ENCODE peak calls at places on chromosomes 5 and 9, in four cellular contexts. Q is neuronal stem cell, M is H1, X is mesenchymal stem cell. I is an unnamed sample.

GRCh38 chr5:154522284-154522683 is 44.3 kb upstream of the HAND1 start:
- DNase-seq in Q (no peak), M (no peak), X (no peak), I (no peak)

GRCh38 chr9:893843-894420 is 52.4 kb downstream of the DMRT1 start:
- DNase-seq in Q (peak; percentile 49), M (peak; percentile 66), X (peak; percentile 8), I (peak; percentile 62)

GRCh38 chr9:113984639-113985380 is 93.3 kb downstream of the AMBP start:
- DNase-seq in Q (no peak), M (no peak), X (no peak), I (no peak)

GRCh38 chr5:148828461-148829247 is 2.2 kb downstream of the ADRB2 start:
- DNase-seq in Q (no peak), M (no peak), X (no peak), I (no peak)

GRCh38 chr9:127771570-127772189 is 6.8 kb downstream of the SH2D3C start:
- DNase-seq in Q (no peak), M (no peak), X (no peak), I (no peak)

GRCh38 chr9:38333047-38333446 is 59.5 kb upstream of the ALDH1B1 start:
- DNase-seq in Q (no peak), M (no peak), X (no peak), I (no peak)

GRCh38 chr9:121200346-121200745 is 1.3 kb downstream of the RAB14 start:
- DNase-seq in Q (no peak), M (no peak), X (no peak), I (no peak)

GRCh38 chr5:127084656-127085055 is 11.4 kb upstream of the C5orf63 start:
- DNase-seq in Q (no peak), M (no peak), X (no peak), I (no peak)

GRCh38 chr9:110334871-110335270 is 2.8 kb downstream of the TXNDC8 start:
- DNase-seq in Q (no peak), M (no peak), X (no peak), I (no peak)

GRCh38 chr5:157607371-157608161 is 32.0 kb upstream of the ADAM19 start:
- DNase-seq in Q (no peak), M (no peak), X (peak; percentile 51), I (no peak)

GRCh38 chr9:125632321-125633115 is 74.5 kb downstream of the MAPKAP1 start:
- DNase-seq in Q (no peak), M (no peak), X (no peak), I (no peak)

GRCh38 chr5:148445578-148445977 is 61.8 kb downstream of the FBXO38 start:
- DNase-seq in Q (no peak), M (no peak), X (no peak), I (no peak)

GRCh38 chr5:91469517-91470165 is 86.5 kb upstream of the ARRDC3 start:
- DNase-seq in Q (no peak), M (no peak), X (peak; percentile 55), I (no peak)

GRCh38 chr9:120412425-120412951 is 167.5 kb downstream of the CDK5RAP2 start:
- DNase-seq in Q (no peak), M (peak; percentile 47), X (peak; percentile 71), I (peak; percentile 45)

GRCh38 chr5:64273276-64273675 is 107.6 kb downstream of the RNF180 start:
- DNase-seq in Q (no peak), M (no peak), X (peak; percentile 9), I (no peak)

GRCh38 chr9:131677445-131678180 is 62.3 kb downstream of the RAPGEF1 start:
- DNase-seq in Q (no peak), M (no peak), X (peak; percentile 85), I (no peak)

GRCh38 chr5:176846335-176847140 is 36.2 kb downstream of the UNC5A start:
- DNase-seq in Q (no peak), M (no peak), X (no peak), I (no peak)

GRCh38 chr5:75042511-75042910 is 9.8 kb downstream of the GCNT4 start:
- DNase-seq in Q (no peak), M (no peak), X (no peak), I (no peak)
- H2BK15ac ChIP-seq in Q (no peak overlapping the region), M (no peak overlapping the region), X (no peak overlapping the region), I (no peak overlapping the region)

GRCh38 chr5:83473344-83474169 is 2.0 kb downstream of the VCAN start:
- DNase-seq in Q (peak; percentile 97), M (peak; percentile 96), X (peak; percentile 99), I (peak; percentile 99)

GRCh38 chr5:83474170-83474796 is 2.7 kb downstream of the VCAN start:
- DNase-seq in Q (peak; percentile 85), M (peak; percentile 89), X (peak; percentile 92), I (peak; percentile 97)

GRCh38 chr5:83472213-83472507 is 616 bp downstream of the VCAN start:
- DNase-seq in Q (no peak), M (no peak), X (no peak), I (no peak)

GRCh38 chr5:83471405-83472212 is at the start of gene VCAN:
- DNase-seq in Q (peak; percentile 67), M (no peak), X (peak; percentile 92), I (peak; percentile 82)

GRCh38 chr5:83472508-83473343 is 1.2 kb downstream of the VCAN start:
- DNase-seq in Q (peak; percentile 57), M (peak; percentile 71), X (peak; percentile 55), I (peak; percentile 61)
- H2BK12ac ChIP-seq in Q (no peak overlapping the region), M (peak overlapping the region; percentile 23), X (peak overlapping the region; percentile 32), I (no peak overlapping the region)

DNA sequence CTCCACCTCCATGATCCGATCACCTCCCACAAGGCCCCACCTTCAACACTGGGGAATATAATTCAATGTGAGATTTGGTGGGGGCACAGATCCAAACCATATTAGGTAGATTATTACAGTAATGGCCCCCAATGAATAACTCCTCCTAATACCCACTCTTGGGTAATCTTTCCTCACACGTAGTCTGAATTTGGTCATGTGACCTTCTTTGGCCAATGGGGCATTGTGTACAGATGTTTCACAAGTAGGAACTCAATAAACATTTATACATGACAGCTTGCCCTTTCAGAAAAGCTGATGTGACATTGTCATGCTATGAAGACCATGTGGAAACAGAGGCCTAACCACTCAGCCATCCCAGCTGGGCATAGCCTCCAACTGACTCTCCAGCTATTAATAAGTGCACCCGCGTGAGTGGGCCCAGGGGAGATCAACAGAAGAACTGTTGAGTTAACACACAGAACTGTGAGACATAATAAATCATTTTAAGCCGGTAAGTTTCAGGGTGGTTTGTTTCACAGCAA is 10.6 kb downstream of the GPR150 start:
- DNase-seq in Q (no peak), M (no peak), X (no peak), I (no peak)
- H2BK15ac ChIP-seq in Q (no peak overlapping the region), M (no peak overlapping the region), X (no peak overlapping the region), I (no peak overlapping the region)

DNA sequence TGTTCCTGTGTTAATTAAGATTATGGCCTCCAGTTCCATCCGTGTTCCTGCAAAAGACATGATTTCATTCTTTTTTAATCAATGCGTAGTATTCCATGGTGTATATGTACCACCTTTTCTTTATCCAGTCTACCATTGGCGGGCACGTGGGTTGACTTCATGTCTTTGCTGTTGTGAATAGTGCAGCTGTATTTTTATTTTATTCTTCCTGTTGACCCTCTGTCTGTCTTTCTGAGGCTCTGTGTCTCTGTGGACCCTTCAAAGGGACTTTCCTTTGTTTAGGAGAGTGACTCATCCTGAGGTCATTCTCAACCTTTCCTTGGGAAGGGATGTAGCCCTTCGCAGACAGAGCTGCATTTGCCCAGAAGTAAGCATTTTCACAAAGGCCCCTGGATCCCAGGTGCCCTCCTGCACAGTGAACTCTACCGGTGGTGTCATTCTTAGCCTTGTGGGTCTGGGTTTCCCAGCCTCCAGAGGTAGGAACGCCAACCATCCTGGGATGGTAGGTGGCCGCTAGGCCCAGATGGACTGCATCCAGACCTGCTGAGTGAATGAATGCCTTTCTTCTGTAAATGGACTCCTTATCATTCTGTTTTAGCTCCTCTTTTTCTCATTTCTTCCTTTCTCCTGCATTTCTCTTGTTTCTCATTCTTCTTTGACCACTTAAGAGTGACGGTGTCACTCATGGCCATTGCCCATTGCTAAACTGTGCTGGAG is 22.4 kb downstream of the TRIO start:
- DNase-seq in Q (no peak), M (no peak), X (peak; percentile 93), I (no peak)
- H2BK12ac ChIP-seq in Q (no peak overlapping the region), M (no peak overlapping the region), X (no peak overlapping the region), I (no peak overlapping the region)

I was measured in H9.